ENCODE peak calls at places on chromosomes 16 and 17, in nine cellular contexts. M is mesenchymal stem cell; K is AG04449; T is HCT116; N is neuronal stem cell; W is kidney; B is AG04450; P is OCI-LY7; Q is CD4-positive, CD25-positive, alpha-beta regulatory T cell. R is an unnamed sample.

GRCh38 chr17:1162116-1162855 is 17.5 kb downstream of the ABR start:
- DNase-seq in W (no peak), B (no peak), Q (no peak), M (no peak), N (no peak), P (no peak), T (no peak), K (no peak), R (no peak)

GRCh38 chr17:32941419-32942032 is 13.6 kb downstream of the TMEM98 start:
- DNase-seq in K (no peak), N (no peak), T (no peak), M (no peak), P (no peak), W (no peak), B (no peak), Q (no peak), R (no peak)

GRCh38 chr16:9441021-9441420 is 349.6 kb downstream of the HAPSTR1 start:
- DNase-seq in W (no peak), M (no peak), P (peak), N (no peak), Q (no peak), B (no peak), K (no peak), T (no peak), R (no peak)

GRCh38 chr16:49652441-49653175 is 203.3 kb downstream of the ZNF423 start:
- DNase-seq in W (no peak), P (no peak), Q (no peak), B (no peak), M (peak), T (no peak), N (no peak), K (peak), R (no peak)

GRCh38 chr17:35189291-35189690 is 4.9 kb downstream of the SLC35G3 start:
- DNase-seq in K (no peak), Q (no peak), W (no peak), P (no peak), N (no peak), B (no peak), M (no peak), T (no peak), R (peak)

GRCh38 chr17:38844261-38844757 is 9.2 kb downstream of the RPL23 start:
- DNase-seq in K (no peak), P (peak), M (peak), B (no peak), Q (no peak), N (no peak), W (no peak), T (no peak), R (peak)

GRCh38 chr17:4980644-4981216 is 6.7 kb downstream of the CAMTA2 start:
- DNase-seq in W (peak), K (no peak), M (peak), P (peak), B (no peak), N (peak), T (no peak), Q (peak), R (peak)

GRCh38 chr16:48408688-48409087 is 23.5 kb upstream of the SIAH1 start:
- DNase-seq in N (no peak), T (no peak), W (no peak), Q (no peak), K (no peak), M (peak), B (no peak), P (no peak), R (peak)

GRCh38 chr17:4130715-4131114 is 12.1 kb downstream of the ZZEF1 start:
- DNase-seq in W (no peak), B (no peak), T (no peak), M (peak), Q (no peak), N (no peak), P (no peak), K (no peak), R (no peak)

GRCh38 chr16:49519008-49519656 is 145.5 kb downstream of the C16orf78 start:
- DNase-seq in T (no peak), W (no peak), B (no peak), Q (no peak), M (no peak), K (no peak), N (no peak), P (no peak), R (no peak)

GRCh38 chr16:59296888-59297287 is 562.8 kb upstream of the GOT2 start:
- DNase-seq in P (no peak), B (no peak), K (no peak), W (no peak), Q (no peak), M (no peak), N (no peak), T (no peak), R (no peak)

GRCh38 chr17:6526362-6527152 is 29.8 kb downstream of the PITPNM3 start:
- DNase-seq in P (peak), M (peak), T (no peak), K (no peak), B (no peak), Q (no peak), N (no peak), W (peak), R (no peak)

GRCh38 chr17:65730711-65731169 is 169.3 kb upstream of the AXIN2 start:
- DNase-seq in M (no peak), Q (no peak), K (no peak), N (no peak), B (no peak), W (no peak), T (no peak), P (no peak), R (no peak)

GRCh38 chr17:59848778-59849177 is 44.0 kb downstream of the TUBD1 start:
- DNase-seq in B (no peak), T (no peak), W (peak), M (peak), Q (peak), N (no peak), P (no peak), K (no peak), R (peak)

GRCh38 chr16:695355-696089 is 5.3 kb upstream of the WDR24 start:
- DNase-seq in W (peak), K (no peak), P (no peak), B (no peak), M (no peak), N (no peak), T (no peak), Q (peak), R (peak)

GRCh38 chr17:10304758-10305300 is 68.0 kb downstream of the MYH13 start:
- DNase-seq in P (no peak), N (no peak), W (no peak), T (no peak), M (no peak), Q (no peak), B (no peak), K (no peak), R (no peak)

GRCh38 chr16:5024632-5025031 is 9.1 kb downstream of the NAGPA start:
- DNase-seq in K (no peak), Q (peak), W (no peak), N (no peak), T (peak), B (no peak), P (peak), M (no peak), R (peak)

GRCh38 chr16:69563605-69564580 is 1.9 kb upstream of the NFAT5 start:
- DNase-seq in N (peak), M (peak), W (no peak), T (no peak), K (no peak), P (peak), B (no peak), Q (peak), R (peak)

GRCh38 chr16:53154513-53154912 is 99.7 kb downstream of the CHD9 start:
- DNase-seq in P (no peak), N (no peak), B (no peak), T (no peak), W (no peak), M (no peak), Q (no peak), K (no peak), R (no peak)

GRCh38 chr17:75996665-75997590 is 3.7 kb upstream of the CDK3 start:
- DNase-seq in T (no peak), P (peak), B (no peak), M (peak), Q (peak), N (no peak), K (no peak), W (peak), R (peak)

GRCh38 chr17:59406808-59407381 is 75.4 kb downstream of the YPEL2 start:
- DNase-seq in Q (no peak), P (no peak), N (no peak), T (no peak), B (peak), M (peak), K (no peak), W (no peak), R (no peak)

GRCh38 chr16:1215574-1216295 is 9.3 kb downstream of the TPSG1 start:
- DNase-seq in T (no peak), K (no peak), W (no peak), P (no peak), M (no peak), Q (no peak), N (no peak), B (no peak), R (no peak)

GRCh38 chr17:4771519-4772234 is at the start of gene TM4SF5:
- DNase-seq in P (no peak), M (no peak), B (no peak), Q (peak), N (no peak), W (peak), K (no peak), T (no peak), R (no peak)

GRCh38 chr17:42750730-42751356 is 6.0 kb upstream of the EZH1 start:
- DNase-seq in W (no peak), Q (no peak), P (no peak), K (no peak), N (no peak), M (no peak), B (no peak), T (no peak), R (no peak)

GRCh38 chr17:39600469-39601009 is 7.2 kb downstream of the NEUROD2 start:
- DNase-seq in Q (no peak), W (no peak), T (no peak), N (no peak), P (no peak), B (no peak), M (no peak), K (no peak), R (no peak)

GRCh38 chr16:69796285-69797118 is 34.4 kb downstream of the WWP2 start:
- DNase-seq in K (no peak), Q (peak), W (no peak), M (peak), B (peak), P (peak), N (peak), T (peak), R (peak)

GRCh38 chr17:77887464-77888241 is 70.8 kb upstream of the TNRC6C start:
- DNase-seq in W (peak), Q (peak), K (no peak), P (peak), B (peak), T (no peak), M (peak), N (peak), R (no peak)

GRCh38 chr16:4136229-4136813 is 20.1 kb upstream of the ADCY9 start:
- DNase-seq in W (peak), Q (no peak), M (no peak), K (no peak), T (peak), N (no peak), B (no peak), P (no peak), R (peak)

GRCh38 chr16:14071576-14072271 is 605 bp downstream of the MRTFB start:
- DNase-seq in P (peak), M (peak), W (no peak), T (no peak), Q (peak), N (peak), K (no peak), B (no peak), R (no peak)

GRCh38 chr16:20359997-20360396 is 7.5 kb upstream of the UMOD start:
- DNase-seq in W (no peak), K (no peak), N (peak), B (no peak), M (no peak), P (no peak), Q (no peak), T (no peak), R (no peak)

GRCh38 chr16:10946308-10946707 is 1.9 kb downstream of the CLEC16A start:
- DNase-seq in P (no peak), N (no peak), B (no peak), Q (no peak), K (no peak), T (no peak), W (no peak), M (no peak), R (peak)

DNA sequence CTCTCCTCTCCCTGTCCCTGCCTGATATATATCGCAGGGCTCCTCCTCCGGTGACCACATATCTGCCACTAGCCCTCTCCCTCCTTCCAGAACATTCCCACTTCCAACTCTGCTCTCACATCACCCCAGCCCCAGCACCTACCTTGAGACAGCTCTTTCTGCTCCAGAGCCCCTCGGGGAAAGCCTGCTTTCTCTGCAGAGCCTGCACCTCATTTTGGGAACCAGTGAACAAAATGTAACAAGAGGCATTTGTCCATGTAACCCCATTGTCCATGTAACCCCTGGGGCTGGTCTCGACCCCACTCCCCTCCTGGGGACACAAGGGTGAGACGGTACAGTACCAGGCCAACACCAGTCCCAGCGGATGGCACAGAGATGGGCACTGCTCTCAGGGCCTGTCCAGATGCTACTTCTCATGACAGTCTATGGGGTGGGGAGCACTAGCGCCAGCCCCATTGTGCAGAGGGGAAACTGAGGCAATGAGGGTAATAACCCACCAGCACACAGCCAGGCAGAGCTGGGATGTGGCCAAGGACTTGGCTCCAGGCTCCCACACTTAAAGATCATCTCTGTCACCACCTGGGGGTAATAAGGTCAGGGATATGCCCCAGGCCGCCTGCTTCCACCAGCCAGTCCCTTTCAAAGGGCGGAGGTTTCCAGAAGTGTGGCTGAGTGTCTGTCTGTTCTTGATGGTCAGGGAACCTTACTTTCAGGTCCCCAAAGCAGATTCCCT is 42.8 kb downstream of the TBC1D16 start:
- DNase-seq in W (no peak), P (no peak), K (no peak), Q (no peak), M (no peak), B (no peak), T (no peak), N (no peak), R (peak)
- H3K4me3 ChIP-seq in W (no peak), P (no peak), K (no peak), Q (no peak), M (no peak), B (peak), T (no peak), N (peak), R (no peak)

GRCh38 chr17:82231562-82232321 is 2.9 kb downstream of the SLC16A3 start:
- DNase-seq in B (no peak), N (no peak), K (no peak), P (no peak), W (peak), M (peak), T (no peak), Q (peak), R (no peak)

GRCh38 chr17:82230627-82231311 is 1.9 kb downstream of the SLC16A3 start:
- DNase-seq in Q (peak), T (no peak), M (peak), P (no peak), W (peak), B (no peak), N (peak), K (no peak), R (peak)

GRCh38 chr17:82229686-82230626 is 1.1 kb downstream of the SLC16A3 start:
- DNase-seq in P (no peak), T (no peak), Q (no peak), W (peak), K (no peak), N (no peak), B (no peak), M (peak), R (no peak)

GRCh38 chr17:82232322-82232785 is 3.5 kb downstream of the SLC16A3 start:
- DNase-seq in T (no peak), M (no peak), K (no peak), Q (no peak), B (no peak), P (no peak), N (no peak), W (no peak), R (no peak)

DNA sequence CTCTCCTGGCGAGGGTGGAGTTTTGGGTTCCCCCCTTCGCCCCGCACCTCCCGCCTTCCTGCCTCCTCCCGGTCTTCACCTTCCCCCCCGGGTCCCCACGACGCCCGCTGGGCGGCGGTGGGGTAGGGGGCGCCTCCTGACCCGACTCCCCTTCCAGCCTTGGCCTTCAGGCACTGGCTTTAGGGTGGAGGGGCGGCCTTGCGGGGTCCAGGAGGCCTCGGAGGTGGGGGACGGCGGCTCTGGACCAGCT is 2.4 kb downstream of the SLC16A3 start:
- DNase-seq in Q (no peak), N (no peak), T (no peak), W (no peak), B (no peak), M (no peak), P (no peak), K (no peak), R (no peak)
- H3K4me3 ChIP-seq in Q (no peak), N (peak), T (peak), W (peak), B (peak), M (peak), P (peak), K (peak), R (peak)

DNA sequence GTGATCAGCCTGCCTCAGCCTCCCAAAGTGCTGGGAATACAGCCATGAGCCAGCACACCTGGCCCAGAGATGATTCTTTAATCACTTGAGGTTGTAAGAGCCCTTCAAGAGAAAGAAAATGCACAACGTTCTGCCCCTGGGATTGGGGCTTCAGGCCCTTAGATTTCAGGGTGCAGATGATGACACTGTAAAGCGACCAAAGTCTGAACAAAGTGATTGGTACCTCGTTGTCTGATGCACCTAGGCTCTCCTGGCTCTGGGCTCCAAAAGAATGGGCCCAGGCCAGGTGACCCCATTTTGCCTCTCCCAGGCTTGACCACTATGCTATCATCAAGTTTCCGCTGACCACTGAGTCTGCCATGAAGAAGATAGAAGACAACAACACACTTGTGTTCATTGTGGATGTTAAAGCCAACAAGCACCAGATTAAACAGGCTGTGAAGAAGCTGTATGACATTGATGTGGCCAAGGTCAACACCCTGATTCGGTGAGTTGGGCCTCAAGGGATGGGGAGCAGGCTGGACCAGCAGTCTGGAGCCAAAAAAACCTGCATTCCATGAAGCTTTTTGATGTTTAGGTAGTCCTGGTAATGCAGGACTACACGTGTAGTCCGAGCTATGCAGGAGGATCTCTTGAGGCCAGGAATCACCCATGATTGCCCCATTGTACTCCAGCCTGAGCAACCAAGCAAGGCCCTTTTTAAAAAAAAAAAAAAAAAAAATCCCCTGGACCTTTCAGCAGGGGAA is 2.8 kb downstream of the RPL23A start:
- DNase-seq in W (no peak), N (no peak), T (no peak), Q (no peak), P (no peak), B (no peak), K (no peak), M (no peak), R (no peak)
- H3K4me3 ChIP-seq in W (no peak), N (no peak), T (peak), Q (no peak), P (peak), B (peak), K (no peak), M (no peak), R (peak)

DNA sequence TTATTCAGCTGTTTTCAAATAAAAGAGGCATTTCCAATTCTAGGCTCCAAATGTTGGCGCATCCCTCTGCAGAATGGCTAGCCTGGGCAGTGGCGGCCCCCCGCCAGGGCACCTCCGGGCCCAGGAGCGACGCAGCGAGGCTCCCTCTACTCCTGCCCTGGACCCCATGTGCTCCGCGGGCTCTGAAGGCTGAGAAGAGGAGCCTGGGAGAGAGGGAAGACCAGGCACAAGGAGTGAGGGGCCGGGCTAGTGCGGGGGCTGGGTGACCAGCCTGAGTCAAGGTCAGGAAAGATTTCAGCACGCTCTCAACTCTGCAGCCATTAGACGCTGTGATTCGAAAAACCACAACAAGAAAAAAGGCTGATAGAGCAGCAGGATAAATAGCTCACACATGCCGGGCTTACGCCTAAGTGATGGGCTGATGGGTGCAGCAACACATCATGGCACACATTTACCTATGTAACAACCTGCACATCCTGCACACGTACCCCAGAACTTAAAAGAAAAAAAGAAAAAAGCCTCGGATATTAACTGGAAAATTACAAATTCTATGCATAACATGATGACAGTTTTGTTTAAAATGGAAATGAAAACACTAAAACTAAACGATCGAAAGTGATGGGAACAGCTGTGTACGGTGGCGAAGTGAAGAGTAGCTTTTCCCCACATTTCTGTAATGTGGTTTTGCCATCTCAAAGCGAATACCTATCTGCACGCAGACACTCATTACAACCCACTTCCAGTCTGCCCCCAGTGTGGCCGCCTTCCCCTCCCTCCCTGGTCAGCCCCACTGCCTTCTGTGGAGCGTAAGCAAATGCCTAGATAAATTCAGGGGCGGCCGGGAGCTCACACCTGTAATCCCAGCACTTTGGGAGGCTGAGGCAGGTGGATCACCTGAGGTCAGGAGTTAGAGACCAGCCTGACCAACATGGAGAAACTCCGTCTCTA is 44.4 kb downstream of the MAP1LC3B start:
- DNase-seq in P (no peak), T (no peak), M (peak), Q (peak), N (no peak), K (no peak), B (no peak), W (no peak), R (no peak)
- H3K4me3 ChIP-seq in P (no peak), T (no peak), M (no peak), Q (no peak), N (no peak), K (peak), B (no peak), W (no peak), R (no peak)